ENCODE peak calls at places on chromosomes 1 and 21, in eight cellular contexts. One of them, this sample, is unnamed.

GRCh38 chr1:33927721-33928120 is 63.8 kb downstream of the HMGB4 start:
- DNase-seq in fibroblast of pulmonary artery: no peak
- DNase-seq in activated naive CD8-positive, alpha-beta T cell treated with anti-CD3 and anti-CD28 coated beads, Interleukin-2, amount 50 U/mL, for 24 hours: no peak
- DNase-seq in stimulated activated CD8-positive, alpha-beta memory T cell treated with anti-CD3 and anti-CD28 coated beads, Interleukin-7, amount 100 ng/mL, for 1 hour: no peak
- DNase-seq in RPMI8226: no peak
- DNase-seq in kidney tubule cell: peak; percentile 42
- DNase-seq in stimulated activated naive CD4-positive, alpha-beta T cell: no peak
- DNase-seq in H7: no peak
- DNase-seq in this sample: no peak

GRCh38 chr1:177302365-177303044 is 131.7 kb downstream of the BRINP2 start:
- DNase-seq in fibroblast of pulmonary artery: no peak
- DNase-seq in activated naive CD8-positive, alpha-beta T cell treated with anti-CD3 and anti-CD28 coated beads, Interleukin-2, amount 50 U/mL, for 24 hours: no peak
- DNase-seq in stimulated activated CD8-positive, alpha-beta memory T cell treated with anti-CD3 and anti-CD28 coated beads, Interleukin-7, amount 100 ng/mL, for 1 hour: no peak
- DNase-seq in RPMI8226: no peak
- DNase-seq in kidney tubule cell: peak; percentile 26
- DNase-seq in stimulated activated naive CD4-positive, alpha-beta T cell: no peak
- DNase-seq in H7: no peak
- DNase-seq in this sample: no peak

GRCh38 chr1:230270940-230271325 is 155.2 kb downstream of the PGBD5 start:
- DNase-seq in fibroblast of pulmonary artery: peak; percentile 8
- DNase-seq in activated naive CD8-positive, alpha-beta T cell treated with anti-CD3 and anti-CD28 coated beads, Interleukin-2, amount 50 U/mL, for 24 hours: peak; percentile 33
- DNase-seq in stimulated activated CD8-positive, alpha-beta memory T cell treated with anti-CD3 and anti-CD28 coated beads, Interleukin-7, amount 100 ng/mL, for 1 hour: no peak
- DNase-seq in RPMI8226: no peak
- DNase-seq in kidney tubule cell: no peak
- DNase-seq in stimulated activated naive CD4-positive, alpha-beta T cell: no peak
- DNase-seq in H7: no peak
- DNase-seq in this sample: no peak

GRCh38 chr1:77536813-77537212 is 145.6 kb downstream of the ZZZ3 start:
- DNase-seq in fibroblast of pulmonary artery: peak; percentile 86
- DNase-seq in activated naive CD8-positive, alpha-beta T cell treated with anti-CD3 and anti-CD28 coated beads, Interleukin-2, amount 50 U/mL, for 24 hours: no peak
- DNase-seq in stimulated activated CD8-positive, alpha-beta memory T cell treated with anti-CD3 and anti-CD28 coated beads, Interleukin-7, amount 100 ng/mL, for 1 hour: no peak
- DNase-seq in RPMI8226: no peak
- DNase-seq in kidney tubule cell: peak; percentile 96
- DNase-seq in stimulated activated naive CD4-positive, alpha-beta T cell: no peak
- DNase-seq in H7: no peak
- DNase-seq in this sample: no peak

GRCh38 chr1:51953079-51953478 is 37.4 kb downstream of the RAB3B start:
- DNase-seq in fibroblast of pulmonary artery: no peak
- DNase-seq in activated naive CD8-positive, alpha-beta T cell treated with anti-CD3 and anti-CD28 coated beads, Interleukin-2, amount 50 U/mL, for 24 hours: no peak
- DNase-seq in stimulated activated CD8-positive, alpha-beta memory T cell treated with anti-CD3 and anti-CD28 coated beads, Interleukin-7, amount 100 ng/mL, for 1 hour: no peak
- DNase-seq in RPMI8226: no peak
- DNase-seq in kidney tubule cell: no peak
- DNase-seq in stimulated activated naive CD4-positive, alpha-beta T cell: no peak
- DNase-seq in H7: no peak
- DNase-seq in this sample: no peak

GRCh38 chr21:46168238-46168637 is 12.9 kb upstream of the FTCD start:
- DNase-seq in fibroblast of pulmonary artery: no peak
- DNase-seq in activated naive CD8-positive, alpha-beta T cell treated with anti-CD3 and anti-CD28 coated beads, Interleukin-2, amount 50 U/mL, for 24 hours: no peak
- DNase-seq in stimulated activated CD8-positive, alpha-beta memory T cell treated with anti-CD3 and anti-CD28 coated beads, Interleukin-7, amount 100 ng/mL, for 1 hour: no peak
- DNase-seq in RPMI8226: no peak
- DNase-seq in kidney tubule cell: no peak
- DNase-seq in stimulated activated naive CD4-positive, alpha-beta T cell: no peak
- DNase-seq in H7: peak; percentile 38
- DNase-seq in this sample: no peak

GRCh38 chr1:205344010-205344808 is 12.5 kb downstream of the KLHDC8A start:
- DNase-seq in fibroblast of pulmonary artery: no peak
- DNase-seq in activated naive CD8-positive, alpha-beta T cell treated with anti-CD3 and anti-CD28 coated beads, Interleukin-2, amount 50 U/mL, for 24 hours: peak; percentile 42
- DNase-seq in stimulated activated CD8-positive, alpha-beta memory T cell treated with anti-CD3 and anti-CD28 coated beads, Interleukin-7, amount 100 ng/mL, for 1 hour: no peak
- DNase-seq in RPMI8226: peak; percentile 66
- DNase-seq in kidney tubule cell: peak; percentile 44
- DNase-seq in stimulated activated naive CD4-positive, alpha-beta T cell: peak; percentile 40
- DNase-seq in H7: peak; percentile 82
- DNase-seq in this sample: peak; percentile 58

GRCh38 chr1:236066054-236066453 is 1.2 kb upstream of the NID1 start:
- DNase-seq in fibroblast of pulmonary artery: peak; percentile 26
- DNase-seq in activated naive CD8-positive, alpha-beta T cell treated with anti-CD3 and anti-CD28 coated beads, Interleukin-2, amount 50 U/mL, for 24 hours: no peak
- DNase-seq in stimulated activated CD8-positive, alpha-beta memory T cell treated with anti-CD3 and anti-CD28 coated beads, Interleukin-7, amount 100 ng/mL, for 1 hour: no peak
- DNase-seq in RPMI8226: no peak
- DNase-seq in kidney tubule cell: no peak
- DNase-seq in stimulated activated naive CD4-positive, alpha-beta T cell: no peak
- DNase-seq in H7: no peak
- DNase-seq in this sample: no peak

GRCh38 chr1:47875831-47876586 is 121.2 kb downstream of the TRABD2B start:
- DNase-seq in fibroblast of pulmonary artery: peak; percentile 14
- DNase-seq in activated naive CD8-positive, alpha-beta T cell treated with anti-CD3 and anti-CD28 coated beads, Interleukin-2, amount 50 U/mL, for 24 hours: no peak
- DNase-seq in stimulated activated CD8-positive, alpha-beta memory T cell treated with anti-CD3 and anti-CD28 coated beads, Interleukin-7, amount 100 ng/mL, for 1 hour: no peak
- DNase-seq in RPMI8226: no peak
- DNase-seq in kidney tubule cell: peak; percentile 99
- DNase-seq in stimulated activated naive CD4-positive, alpha-beta T cell: no peak
- DNase-seq in H7: no peak
- DNase-seq in this sample: no peak

GRCh38 chr1:201883786-201884185 is 4.9 kb upstream of the SHISA4 start:
- DNase-seq in fibroblast of pulmonary artery: peak; percentile 46
- DNase-seq in activated naive CD8-positive, alpha-beta T cell treated with anti-CD3 and anti-CD28 coated beads, Interleukin-2, amount 50 U/mL, for 24 hours: no peak
- DNase-seq in stimulated activated CD8-positive, alpha-beta memory T cell treated with anti-CD3 and anti-CD28 coated beads, Interleukin-7, amount 100 ng/mL, for 1 hour: no peak
- DNase-seq in RPMI8226: peak; percentile 71
- DNase-seq in kidney tubule cell: peak; percentile 35
- DNase-seq in stimulated activated naive CD4-positive, alpha-beta T cell: no peak
- DNase-seq in H7: peak; percentile 18
- DNase-seq in this sample: no peak

GRCh38 chr1:23537296-23537993 is 6.4 kb upstream of the E2F2 start:
- DNase-seq in fibroblast of pulmonary artery: peak; percentile 27
- DNase-seq in activated naive CD8-positive, alpha-beta T cell treated with anti-CD3 and anti-CD28 coated beads, Interleukin-2, amount 50 U/mL, for 24 hours: no peak
- DNase-seq in stimulated activated CD8-positive, alpha-beta memory T cell treated with anti-CD3 and anti-CD28 coated beads, Interleukin-7, amount 100 ng/mL, for 1 hour: no peak
- DNase-seq in RPMI8226: no peak
- DNase-seq in kidney tubule cell: no peak
- DNase-seq in stimulated activated naive CD4-positive, alpha-beta T cell: no peak
- DNase-seq in H7: no peak
- DNase-seq in this sample: no peak

GRCh38 chr1:228975238-228975929 is 240.1 kb downstream of the RHOU start:
- DNase-seq in fibroblast of pulmonary artery: no peak
- DNase-seq in activated naive CD8-positive, alpha-beta T cell treated with anti-CD3 and anti-CD28 coated beads, Interleukin-2, amount 50 U/mL, for 24 hours: no peak
- DNase-seq in stimulated activated CD8-positive, alpha-beta memory T cell treated with anti-CD3 and anti-CD28 coated beads, Interleukin-7, amount 100 ng/mL, for 1 hour: no peak
- DNase-seq in RPMI8226: no peak
- DNase-seq in kidney tubule cell: no peak
- DNase-seq in stimulated activated naive CD4-positive, alpha-beta T cell: no peak
- DNase-seq in H7: peak; percentile 18
- DNase-seq in this sample: no peak

This sample was measured in mesothelial cell of epicardium.